ENCODE peak calls at places on chromosomes 7 and 10, in six cellular contexts. One of them, this sample, is unnamed.

GRCh38 chr7:15764986-15765385 is 78.5 kb upstream of the MEOX2 start:
- DNase-seq in caudate nucleus: no peak
- DNase-seq in spleen: no peak
- DNase-seq in NCI-H1417 treated with DMSO at 0.1 percent for 48 hours: no peak
- DNase-seq in cardiac muscle cell: no peak
- DNase-seq in stimulated activated CD4-positive, alpha-beta T cell treated with anti-CD3 and anti-CD28 coated beads, Interleukin-1b, Interleukin-23, amount 100 ng/mL, for 4 hours: no peak
- DNase-seq in this sample: no peak

GRCh38 chr7:121505021-121505420 is 108.9 kb upstream of the FAM3C start:
- DNase-seq in NCI-H1417 treated with DMSO at 0.1 percent for 48 hours: no peak
- DNase-seq in stimulated activated CD4-positive, alpha-beta T cell treated with anti-CD3 and anti-CD28 coated beads, Interleukin-1b, Interleukin-23, amount 100 ng/mL, for 4 hours: no peak
- DNase-seq in caudate nucleus: no peak
- DNase-seq in spleen: no peak
- DNase-seq in cardiac muscle cell: peak; percentile 70
- DNase-seq in this sample: no peak

GRCh38 chr10:43128958-43129706 is 9.1 kb upstream of the CSGALNACT2 start:
- DNase-seq in spleen: peak; percentile 22
- DNase-seq in NCI-H1417 treated with DMSO at 0.1 percent for 48 hours: no peak
- DNase-seq in stimulated activated CD4-positive, alpha-beta T cell treated with anti-CD3 and anti-CD28 coated beads, Interleukin-1b, Interleukin-23, amount 100 ng/mL, for 4 hours: no peak
- DNase-seq in cardiac muscle cell: peak; percentile 96
- DNase-seq in caudate nucleus: no peak
- DNase-seq in this sample: peak; percentile 94

GRCh38 chr10:30121401-30121800 is 62.0 kb upstream of the JCAD start:
- DNase-seq in caudate nucleus: no peak
- DNase-seq in stimulated activated CD4-positive, alpha-beta T cell treated with anti-CD3 and anti-CD28 coated beads, Interleukin-1b, Interleukin-23, amount 100 ng/mL, for 4 hours: no peak
- DNase-seq in NCI-H1417 treated with DMSO at 0.1 percent for 48 hours: no peak
- DNase-seq in spleen: no peak
- DNase-seq in cardiac muscle cell: peak; percentile 16
- DNase-seq in this sample: no peak

GRCh38 chr10:36492590-36493510 is 632.5 kb upstream of the ANKRD30A start:
- DNase-seq in stimulated activated CD4-positive, alpha-beta T cell treated with anti-CD3 and anti-CD28 coated beads, Interleukin-1b, Interleukin-23, amount 100 ng/mL, for 4 hours: no peak
- DNase-seq in spleen: no peak
- DNase-seq in cardiac muscle cell: peak; percentile 22
- DNase-seq in NCI-H1417 treated with DMSO at 0.1 percent for 48 hours: no peak
- DNase-seq in caudate nucleus: no peak
- DNase-seq in this sample: peak; percentile 78

GRCh38 chr7:151168022-151168786 is 710 bp upstream of the GBX1 start:
- DNase-seq in NCI-H1417 treated with DMSO at 0.1 percent for 48 hours: no peak
- DNase-seq in stimulated activated CD4-positive, alpha-beta T cell treated with anti-CD3 and anti-CD28 coated beads, Interleukin-1b, Interleukin-23, amount 100 ng/mL, for 4 hours: peak; percentile 63
- DNase-seq in cardiac muscle cell: no peak
- DNase-seq in caudate nucleus: no peak
- DNase-seq in spleen: no peak
- DNase-seq in this sample: no peak

GRCh38 chr7:38107486-38107893 is 70.6 kb upstream of the STARD3NL start:
- DNase-seq in NCI-H1417 treated with DMSO at 0.1 percent for 48 hours: no peak
- DNase-seq in stimulated activated CD4-positive, alpha-beta T cell treated with anti-CD3 and anti-CD28 coated beads, Interleukin-1b, Interleukin-23, amount 100 ng/mL, for 4 hours: peak; percentile 44
- DNase-seq in caudate nucleus: no peak
- DNase-seq in cardiac muscle cell: peak; percentile 65
- DNase-seq in spleen: peak; percentile 70
- DNase-seq in this sample: peak; percentile 25

GRCh38 chr7:139571190-139571589 is 47.7 kb downstream of the CLEC2L start:
- DNase-seq in NCI-H1417 treated with DMSO at 0.1 percent for 48 hours: no peak
- DNase-seq in stimulated activated CD4-positive, alpha-beta T cell treated with anti-CD3 and anti-CD28 coated beads, Interleukin-1b, Interleukin-23, amount 100 ng/mL, for 4 hours: no peak
- DNase-seq in caudate nucleus: no peak
- DNase-seq in cardiac muscle cell: no peak
- DNase-seq in spleen: peak; percentile 66
- DNase-seq in this sample: no peak

GRCh38 chr7:129118182-129118581 is 26.3 kb upstream of the TSPAN33 start:
- DNase-seq in spleen: no peak
- DNase-seq in stimulated activated CD4-positive, alpha-beta T cell treated with anti-CD3 and anti-CD28 coated beads, Interleukin-1b, Interleukin-23, amount 100 ng/mL, for 4 hours: no peak
- DNase-seq in caudate nucleus: no peak
- DNase-seq in NCI-H1417 treated with DMSO at 0.1 percent for 48 hours: no peak
- DNase-seq in cardiac muscle cell: no peak
- DNase-seq in this sample: no peak

GRCh38 chr7:25116621-25117020 is 8.4 kb downstream of the CYCS start:
- DNase-seq in spleen: no peak
- DNase-seq in cardiac muscle cell: no peak
- DNase-seq in stimulated activated CD4-positive, alpha-beta T cell treated with anti-CD3 and anti-CD28 coated beads, Interleukin-1b, Interleukin-23, amount 100 ng/mL, for 4 hours: no peak
- DNase-seq in NCI-H1417 treated with DMSO at 0.1 percent for 48 hours: no peak
- DNase-seq in caudate nucleus: no peak
- DNase-seq in this sample: no peak

GRCh38 chr7:157990226-157990877 is 597.3 kb downstream of the PTPRN2 start:
- DNase-seq in NCI-H1417 treated with DMSO at 0.1 percent for 48 hours: no peak
- DNase-seq in spleen: peak; percentile 72
- DNase-seq in cardiac muscle cell: no peak
- DNase-seq in stimulated activated CD4-positive, alpha-beta T cell treated with anti-CD3 and anti-CD28 coated beads, Interleukin-1b, Interleukin-23, amount 100 ng/mL, for 4 hours: no peak
- DNase-seq in caudate nucleus: no peak
- DNase-seq in this sample: no peak

GRCh38 chr10:79079490-79080355 is 11.0 kb downstream of the ZMIZ1 start:
- DNase-seq in cardiac muscle cell: peak; percentile 42
- DNase-seq in spleen: no peak
- DNase-seq in NCI-H1417 treated with DMSO at 0.1 percent for 48 hours: no peak
- DNase-seq in stimulated activated CD4-positive, alpha-beta T cell treated with anti-CD3 and anti-CD28 coated beads, Interleukin-1b, Interleukin-23, amount 100 ng/mL, for 4 hours: no peak
- DNase-seq in caudate nucleus: no peak
- DNase-seq in this sample: no peak

GRCh38 chr10:26441491-26442214 is 3.5 kb downstream of the APBB1IP start:
- DNase-seq in spleen: no peak
- DNase-seq in NCI-H1417 treated with DMSO at 0.1 percent for 48 hours: no peak
- DNase-seq in cardiac muscle cell: no peak
- DNase-seq in stimulated activated CD4-positive, alpha-beta T cell treated with anti-CD3 and anti-CD28 coated beads, Interleukin-1b, Interleukin-23, amount 100 ng/mL, for 4 hours: no peak
- DNase-seq in caudate nucleus: no peak
- DNase-seq in this sample: peak; percentile 37

This sample was measured in stromal cell of bone marrow.